ENCODE peak calls at places on chromosomes 7 and 10, in five cellular contexts. One of them, this sample, is unnamed.

GRCh38 chr7:120064565-120064964 is 208.4 kb upstream of the KCND2 start:
- DNase-seq in brain microvascular endothelial cell: peak; percentile 43
- DNase-seq in heart left ventricle: no peak
- DNase-seq in fibroblast of pulmonary artery: peak; percentile 85
- DNase-seq in coronary artery: no peak
- DNase-seq in this sample: peak; percentile 10

GRCh38 chr10:99339077-99339476 is 9.9 kb downstream of the CNNM1 start:
- DNase-seq in brain microvascular endothelial cell: no peak
- DNase-seq in coronary artery: no peak
- DNase-seq in fibroblast of pulmonary artery: no peak
- DNase-seq in heart left ventricle: no peak
- DNase-seq in this sample: no peak

GRCh38 chr10:118459642-118460193 is 117.6 kb upstream of the FAM204A start:
- DNase-seq in brain microvascular endothelial cell: peak; percentile 67
- DNase-seq in fibroblast of pulmonary artery: peak; percentile 66
- DNase-seq in heart left ventricle: peak; percentile 31
- DNase-seq in coronary artery: no peak
- DNase-seq in this sample: no peak

GRCh38 chr7:114081606-114082425 is 163.0 kb upstream of the PPP1R3A start:
- DNase-seq in fibroblast of pulmonary artery: peak; percentile 80
- DNase-seq in coronary artery: no peak
- DNase-seq in heart left ventricle: no peak
- DNase-seq in brain microvascular endothelial cell: peak; percentile 75
- DNase-seq in this sample: no peak

GRCh38 chr7:132394283-132395003 is 181.8 kb downstream of the PLXNA4 start:
- DNase-seq in heart left ventricle: no peak
- DNase-seq in coronary artery: no peak
- DNase-seq in fibroblast of pulmonary artery: peak; percentile 36
- DNase-seq in brain microvascular endothelial cell: no peak
- DNase-seq in this sample: no peak

GRCh38 chr10:114491419-114491818 is 87.1 kb upstream of the AFAP1L2 start:
- DNase-seq in fibroblast of pulmonary artery: no peak
- DNase-seq in coronary artery: no peak
- DNase-seq in heart left ventricle: no peak
- DNase-seq in brain microvascular endothelial cell: no peak
- DNase-seq in this sample: no peak

GRCh38 chr7:102310414-102310815 is 23.7 kb downstream of the SH2B2 start:
- DNase-seq in fibroblast of pulmonary artery: no peak
- DNase-seq in coronary artery: no peak
- DNase-seq in brain microvascular endothelial cell: no peak
- DNase-seq in heart left ventricle: no peak
- DNase-seq in this sample: no peak

GRCh38 chr7:2954433-2954853 is 89.2 kb downstream of the CARD11 start:
- DNase-seq in fibroblast of pulmonary artery: no peak
- DNase-seq in coronary artery: peak; percentile 49
- DNase-seq in heart left ventricle: no peak
- DNase-seq in brain microvascular endothelial cell: no peak
- DNase-seq in this sample: no peak

GRCh38 chr10:74103560-74104248 is 46.9 kb downstream of the AP3M1 start:
- DNase-seq in brain microvascular endothelial cell: peak; percentile 17
- DNase-seq in fibroblast of pulmonary artery: peak; percentile 54
- DNase-seq in coronary artery: no peak
- DNase-seq in heart left ventricle: no peak
- DNase-seq in this sample: no peak

GRCh38 chr7:157097569-157097968 is 41.2 kb upstream of the UBE3C start:
- DNase-seq in fibroblast of pulmonary artery: no peak
- DNase-seq in coronary artery: no peak
- DNase-seq in brain microvascular endothelial cell: no peak
- DNase-seq in heart left ventricle: no peak
- DNase-seq in this sample: no peak

GRCh38 chr10:59240581-59241183 is 64.2 kb downstream of the PHYHIPL start:
- DNase-seq in brain microvascular endothelial cell: peak; percentile 20
- DNase-seq in heart left ventricle: no peak
- DNase-seq in coronary artery: no peak
- DNase-seq in fibroblast of pulmonary artery: peak; percentile 74
- DNase-seq in this sample: no peak

GRCh38 chr7:5528071-5528814 is 104.6 kb upstream of the TNRC18 start:
- DNase-seq in brain microvascular endothelial cell: no peak
- DNase-seq in heart left ventricle: peak; percentile 58
- DNase-seq in coronary artery: no peak
- DNase-seq in fibroblast of pulmonary artery: peak; percentile 56
- DNase-seq in this sample: no peak

GRCh38 chr10:78763651-78764395 is 304.9 kb upstream of the ZMIZ1 start:
- DNase-seq in heart left ventricle: peak; percentile 43
- DNase-seq in fibroblast of pulmonary artery: no peak
- DNase-seq in coronary artery: no peak
- DNase-seq in brain microvascular endothelial cell: no peak
- DNase-seq in this sample: no peak

GRCh38 chr7:30453016-30453415 is 25.6 kb downstream of the NOD1 start:
- DNase-seq in heart left ventricle: no peak
- DNase-seq in brain microvascular endothelial cell: no peak
- DNase-seq in coronary artery: no peak
- DNase-seq in fibroblast of pulmonary artery: no peak
- DNase-seq in this sample: no peak

GRCh38 chr10:42988517-42989395 is 88.1 kb upstream of the RET start:
- DNase-seq in heart left ventricle: peak; percentile 12
- DNase-seq in brain microvascular endothelial cell: no peak
- DNase-seq in coronary artery: no peak
- DNase-seq in fibroblast of pulmonary artery: no peak
- DNase-seq in this sample: no peak

GRCh38 chr10:51171946-51172345 is 97.7 kb downstream of the PRKG1 start:
- DNase-seq in coronary artery: no peak
- DNase-seq in heart left ventricle: no peak
- DNase-seq in brain microvascular endothelial cell: no peak
- DNase-seq in fibroblast of pulmonary artery: peak; percentile 62
- DNase-seq in this sample: no peak

GRCh38 chr7:15407910-15408309 is 153.9 kb downstream of the AGMO start:
- DNase-seq in fibroblast of pulmonary artery: peak; percentile 6
- DNase-seq in heart left ventricle: no peak
- DNase-seq in brain microvascular endothelial cell: no peak
- DNase-seq in coronary artery: no peak
- DNase-seq in this sample: no peak

GRCh38 chr10:62049815-62050626 is 148.5 kb downstream of the ARID5B start:
- DNase-seq in brain microvascular endothelial cell: no peak
- DNase-seq in fibroblast of pulmonary artery: peak; percentile 52
- DNase-seq in coronary artery: no peak
- DNase-seq in heart left ventricle: no peak
- DNase-seq in this sample: no peak

GRCh38 chr7:143458263-143458662 is 15.0 kb downstream of the TAS2R60 start:
- DNase-seq in brain microvascular endothelial cell: no peak
- DNase-seq in coronary artery: no peak
- DNase-seq in fibroblast of pulmonary artery: no peak
- DNase-seq in heart left ventricle: no peak
- DNase-seq in this sample: no peak

GRCh38 chr7:49855281-49855980 is 82.0 kb downstream of the VWC2 start:
- DNase-seq in brain microvascular endothelial cell: no peak
- DNase-seq in fibroblast of pulmonary artery: no peak
- DNase-seq in heart left ventricle: no peak
- DNase-seq in coronary artery: no peak
- DNase-seq in this sample: no peak

GRCh38 chr10:44756235-44756634 is 154.9 kb upstream of the TMEM72 start:
- DNase-seq in brain microvascular endothelial cell: peak; percentile 57
- DNase-seq in coronary artery: no peak
- DNase-seq in fibroblast of pulmonary artery: peak; percentile 39
- DNase-seq in heart left ventricle: no peak
- DNase-seq in this sample: peak; percentile 25

GRCh38 chr7:101820703-101821102 is 3.3 kb downstream of the CUX1 start:
- DNase-seq in coronary artery: no peak
- DNase-seq in brain microvascular endothelial cell: no peak
- DNase-seq in heart left ventricle: no peak
- DNase-seq in fibroblast of pulmonary artery: no peak
- DNase-seq in this sample: no peak

GRCh38 chr10:34488476-34489130 is 326.5 kb downstream of the PARD3 start:
- DNase-seq in coronary artery: no peak
- DNase-seq in heart left ventricle: no peak
- DNase-seq in fibroblast of pulmonary artery: no peak
- DNase-seq in brain microvascular endothelial cell: no peak
- DNase-seq in this sample: no peak

GRCh38 chr7:148699024-148699771 is 495 bp downstream of the CUL1 start:
- DNase-seq in fibroblast of pulmonary artery: peak; percentile 63
- DNase-seq in heart left ventricle: peak; percentile 63
- DNase-seq in coronary artery: no peak
- DNase-seq in brain microvascular endothelial cell: no peak
- DNase-seq in this sample: no peak

GRCh38 chr7:54292171-54292925 is 249.8 kb upstream of the VSTM2A start:
- DNase-seq in fibroblast of pulmonary artery: no peak
- DNase-seq in coronary artery: no peak
- DNase-seq in brain microvascular endothelial cell: no peak
- DNase-seq in heart left ventricle: no peak
- DNase-seq in this sample: no peak
- TF ChIP-seq CTCF in fibroblast of pulmonary artery: no peak
- TF ChIP-seq CTCF in coronary artery: no peak
- TF ChIP-seq CTCF in brain microvascular endothelial cell: no peak
- TF ChIP-seq CTCF in heart left ventricle: no peak
- TF ChIP-seq CTCF in this sample: no peak

DNA sequence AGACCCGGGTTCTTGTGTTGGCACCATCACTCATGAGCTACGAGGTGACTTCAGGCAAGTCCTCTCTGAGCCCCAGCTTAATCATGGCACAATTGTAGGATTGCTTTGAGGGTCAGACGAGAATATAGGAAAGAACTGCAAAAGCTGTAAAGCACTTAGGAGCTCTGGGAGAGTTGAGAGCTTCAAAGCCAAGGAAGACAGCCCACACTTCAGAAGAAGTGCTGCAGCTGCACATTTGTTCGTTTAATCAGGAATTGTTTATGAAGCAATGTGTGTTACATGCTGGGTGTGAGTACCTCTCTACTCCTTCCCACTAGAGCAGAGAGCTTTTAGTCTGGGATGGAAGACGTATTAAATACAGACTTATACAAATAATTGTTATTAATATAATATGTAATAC is 4.4 kb downstream of the FBH1 start:
- DNase-seq in coronary artery: no peak
- DNase-seq in fibroblast of pulmonary artery: no peak
- DNase-seq in brain microvascular endothelial cell: no peak
- DNase-seq in heart left ventricle: no peak
- DNase-seq in this sample: no peak
- H3K4me3 ChIP-seq in coronary artery: no peak overlapping the region
- H3K4me3 ChIP-seq in fibroblast of pulmonary artery: no peak overlapping the region
- H3K4me3 ChIP-seq in brain microvascular endothelial cell: no peak overlapping the region
- H3K4me3 ChIP-seq in heart left ventricle: no peak overlapping the region
- H3K4me3 ChIP-seq in this sample: no peak overlapping the region

GRCh38 chr10:109592391-109592790 is 330.9 kb downstream of the XPNPEP1 start:
- DNase-seq in heart left ventricle: no peak
- DNase-seq in fibroblast of pulmonary artery: no peak
- DNase-seq in coronary artery: no peak
- DNase-seq in brain microvascular endothelial cell: no peak
- DNase-seq in this sample: no peak

GRCh38 chr10:109591631-109592030 is 331.7 kb downstream of the XPNPEP1 start:
- DNase-seq in heart left ventricle: no peak
- DNase-seq in fibroblast of pulmonary artery: no peak
- DNase-seq in coronary artery: no peak
- DNase-seq in brain microvascular endothelial cell: no peak
- DNase-seq in this sample: no peak

GRCh38 chr10:109588259-109588658 is 335.1 kb downstream of the XPNPEP1 start:
- DNase-seq in fibroblast of pulmonary artery: no peak
- DNase-seq in coronary artery: no peak
- DNase-seq in brain microvascular endothelial cell: no peak
- DNase-seq in heart left ventricle: no peak
- DNase-seq in this sample: no peak

DNA sequence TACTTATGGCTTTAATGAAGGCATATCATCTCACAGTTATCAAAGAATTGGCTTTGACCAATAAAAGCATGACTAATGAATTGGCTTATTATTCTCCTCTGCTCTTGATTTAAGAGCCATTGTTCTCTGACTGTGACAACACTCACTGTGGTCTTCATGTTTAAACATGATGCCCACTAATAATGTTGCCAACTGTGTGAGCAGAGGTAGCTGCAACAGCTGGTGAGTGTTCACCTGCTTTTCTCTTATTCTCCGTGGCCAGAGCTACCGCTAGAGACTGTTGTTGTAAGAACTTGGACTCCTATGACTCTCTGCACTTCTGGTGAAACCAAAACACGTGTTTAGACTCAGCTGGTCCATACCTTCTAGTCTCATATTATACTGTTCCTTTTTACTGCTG is 335.9 kb downstream of the XPNPEP1 start:
- DNase-seq in coronary artery: no peak
- DNase-seq in brain microvascular endothelial cell: no peak
- DNase-seq in fibroblast of pulmonary artery: no peak
- DNase-seq in heart left ventricle: no peak
- DNase-seq in this sample: no peak
- TF ChIP-seq CTCF in coronary artery: no peak
- TF ChIP-seq CTCF in brain microvascular endothelial cell: no peak
- TF ChIP-seq CTCF in fibroblast of pulmonary artery: no peak
- TF ChIP-seq CTCF in heart left ventricle: no peak
- TF ChIP-seq CTCF in this sample: no peak

GRCh38 chr10:128422221-128422620 is 296.0 kb upstream of the MKI67 start:
- DNase-seq in coronary artery: no peak
- DNase-seq in brain microvascular endothelial cell: no peak
- DNase-seq in fibroblast of pulmonary artery: no peak
- DNase-seq in heart left ventricle: no peak
- DNase-seq in this sample: no peak
- H3K4me3 ChIP-seq in coronary artery: no peak overlapping the region
- H3K4me3 ChIP-seq in brain microvascular endothelial cell: no peak overlapping the region
- H3K4me3 ChIP-seq in fibroblast of pulmonary artery: no peak overlapping the region
- H3K4me3 ChIP-seq in heart left ventricle: no peak overlapping the region
- H3K4me3 ChIP-seq in this sample: no peak overlapping the region

This sample was measured in kidney epithelial cell.